ENCODE peak calls at places on chromosomes 3 and 15, in ten cellular contexts. N is NCI-H2081, U is pons, Z is GM12865, T is EH, I is vagina, M is iPS DF 19.7, S is fibroblast of lung, O is NCI-H748 treated with DMSO at 0.1 percent for 48 hours, W is GM20000. K is an unnamed sample.
A peak's percentile ranks its signal among the peaks of the same experiment; 100 is the strongest.

GRCh38 chr3:182139627-182140357 is 428.1 kb downstream of the SOX2 start:
- DNase-seq in Z (no peak), M (peak; percentile 78), I (no peak), O (no peak), S (no peak), W (no peak), T (no peak), U (no peak), N (peak; percentile 73), K (no peak)

GRCh38 chr3:140167600-140168281 is 232.8 kb downstream of the CLSTN2 start:
- DNase-seq in I (no peak), U (no peak), Z (no peak), M (no peak), S (peak; percentile 36), T (no peak), W (no peak), N (no peak), O (no peak), K (peak; percentile 8)

GRCh38 chr3:113287818-113288648 is 76.7 kb downstream of the BOC start:
- DNase-seq in U (peak; percentile 85), Z (peak; percentile 66), W (peak; percentile 62), M (no peak), S (peak; percentile 51), N (peak; percentile 80), O (peak; percentile 3), T (peak; percentile 67), I (no peak), K (peak; percentile 63)

GRCh38 chr15:62453979-62454378 is 288.9 kb upstream of the C2CD4B start:
- DNase-seq in Z (no peak), N (no peak), S (peak; percentile 72), W (no peak), M (no peak), I (no peak), T (peak; percentile 78), U (no peak), O (no peak), K (peak; percentile 56)

GRCh38 chr3:57706462-57706861 is 13.6 kb upstream of the DENND6A start:
- DNase-seq in M (no peak), W (no peak), U (no peak), S (peak; percentile 88), T (peak; percentile 72), Z (no peak), N (no peak), I (no peak), O (no peak), K (peak; percentile 92)

GRCh38 chr15:42785569-42785968 is 48.6 kb upstream of the CDAN1 start:
- DNase-seq in T (no peak), M (no peak), S (no peak), U (no peak), N (no peak), W (no peak), O (no peak), I (no peak), Z (no peak), K (no peak)

GRCh38 chr3:183252973-183253363 is at the start of gene B3GNT5:
- DNase-seq in M (no peak), N (peak; percentile 94), I (no peak), U (no peak), O (peak; percentile 54), T (no peak), W (no peak), S (peak; percentile 8), Z (no peak), K (no peak)

GRCh38 chr3:157078131-157078835 is 81.7 kb downstream of the CCNL1 start:
- DNase-seq in N (no peak), S (peak; percentile 40), T (no peak), W (no peak), U (no peak), I (no peak), O (no peak), M (no peak), Z (no peak), K (no peak)

GRCh38 chr15:67107014-67107812 is 41.8 kb downstream of the SMAD3 start:
- DNase-seq in O (no peak), W (no peak), U (no peak), M (no peak), N (no peak), I (no peak), S (peak; percentile 100), Z (peak; percentile 40), T (peak; percentile 100), K (peak; percentile 100)

GRCh38 chr3:143207338-143207961 is 87.9 kb downstream of the CHST2 start:
- DNase-seq in M (no peak), W (peak; percentile 58), N (no peak), S (peak; percentile 91), I (no peak), T (peak; percentile 63), U (no peak), Z (peak; percentile 91), O (no peak), K (peak; percentile 77)

GRCh38 chr15:92724144-92724543 is 68.6 kb upstream of the FAM174B start:
- DNase-seq in N (no peak), U (no peak), M (no peak), O (no peak), S (no peak), I (no peak), T (no peak), W (no peak), Z (no peak), K (no peak)

GRCh38 chr3:109545746-109546145 is 208.4 kb upstream of the DPPA4 start:
- DNase-seq in I (no peak), M (no peak), U (no peak), Z (no peak), O (no peak), N (no peak), S (peak; percentile 61), W (no peak), T (peak; percentile 13), K (peak; percentile 2)

GRCh38 chr15:90987561-90988141 is 6.7 kb downstream of the PRC1 start:
- DNase-seq in S (peak; percentile 7), O (no peak), W (no peak), M (no peak), I (no peak), N (no peak), U (no peak), Z (peak; percentile 50), T (peak; percentile 28), K (no peak)

GRCh38 chr3:141798455-141798854 is 35.2 kb downstream of the GRK7 start:
- DNase-seq in N (no peak), I (no peak), W (no peak), M (no peak), T (no peak), Z (no peak), S (peak; percentile 73), O (no peak), U (no peak), K (peak; percentile 14)

GRCh38 chr3:186671051-186671450 is 5.2 kb downstream of the HRG start:
- DNase-seq in S (no peak), N (no peak), W (no peak), U (no peak), M (no peak), I (no peak), T (no peak), O (no peak), Z (no peak), K (no peak)

GRCh38 chr3:108822167-108822897 is at the start of gene TRAT1:
- DNase-seq in Z (peak; percentile 23), T (no peak), O (no peak), M (no peak), S (no peak), N (no peak), W (no peak), U (no peak), I (no peak), K (no peak)

GRCh38 chr3:191244242-191244867 is 45.3 kb downstream of the OSTN start:
- DNase-seq in I (no peak), N (no peak), O (no peak), Z (no peak), S (no peak), W (no peak), T (peak; percentile 35), M (no peak), U (no peak), K (peak; percentile 31)

K was measured in iris pigment epithelial cell.